ENCODE peak calls at places on chromosomes 5 and 9, in eight cellular contexts. W is CD8-positive, alpha-beta T cell; O is dorsolateral prefrontal cortex; S is H4; N is NCI-H146; J is HFFc6; C is Right ventricle myocardium superior; T is activated CD8-positive, alpha-beta memory T cell treated with anti-CD3 and anti-CD28 coated beads for 24 hours. E is an unnamed sample.

GRCh38 chr9:77935974-77936373 is 95.6 kb downstream of the GNAQ start:
- DNase-seq in W (no peak), O (no peak), S (no peak), N (no peak), J (no peak), C (no peak), T (no peak), E (no peak)

GRCh38 chr5:135184646-135185045 is 150.6 kb upstream of the PITX1 start:
- DNase-seq in W (no peak), O (no peak), S (no peak), N (no peak), J (no peak), C (no peak), T (no peak), E (no peak)

GRCh38 chr9:137198051-137198747 is 2.3 kb downstream of the TPRN start:
- DNase-seq in W (no peak), O (no peak), S (no peak), N (peak), J (no peak), C (no peak), T (no peak), E (no peak)

GRCh38 chr5:112379541-112380325 is 39.3 kb downstream of the EPB41L4A start:
- DNase-seq in W (no peak), O (no peak), S (no peak), N (no peak), J (no peak), C (no peak), T (no peak), E (no peak)

GRCh38 chr5:108418172-108418571 is 36.3 kb upstream of the FBXL17 start:
- DNase-seq in W (no peak), O (peak), S (no peak), N (no peak), J (no peak), C (peak), T (no peak), E (no peak)

GRCh38 chr9:70413427-70413797 is 1.0 kb downstream of the KLF9 start:
- DNase-seq in W (no peak), O (peak), S (no peak), N (peak), J (no peak), C (no peak), T (no peak), E (peak)

GRCh38 chr5:35785601-35786085 is 71.0 kb upstream of the IL7R start:
- DNase-seq in W (no peak), O (no peak), S (no peak), N (no peak), J (no peak), C (no peak), T (peak), E (peak)

GRCh38 chr9:18936094-18936871 is 96.7 kb downstream of the SAXO1 start:
- DNase-seq in W (no peak), O (no peak), S (no peak), N (no peak), J (no peak), C (no peak), T (no peak), E (no peak)

GRCh38 chr9:126834672-126835071 is 25.8 kb upstream of the ZBTB34 start:
- DNase-seq in W (no peak), O (no peak), S (no peak), N (no peak), J (no peak), C (no peak), T (no peak), E (no peak)

GRCh38 chr5:136080113-136080482 is 51.3 kb downstream of the TGFBI start:
- DNase-seq in W (no peak), O (no peak), S (no peak), N (no peak), J (no peak), C (no peak), T (no peak), E (no peak)

GRCh38 chr5:125410501-125411162 is 664.2 kb upstream of the ZNF608 start:
- DNase-seq in W (no peak), O (no peak), S (peak), N (no peak), J (peak), C (no peak), T (no peak), E (peak)

GRCh38 chr9:27165067-27165466 is 56.0 kb downstream of the TEK start:
- DNase-seq in W (no peak), O (no peak), S (no peak), N (no peak), J (no peak), C (no peak), T (no peak), E (no peak)

GRCh38 chr9:88782931-88783451 is 208.3 kb upstream of the S1PR3 start:
- DNase-seq in W (no peak), O (no peak), S (no peak), N (no peak), J (no peak), C (no peak), T (peak), E (no peak)

GRCh38 chr9:6417186-6417585 is 4.2 kb downstream of the UHRF2 start:
- DNase-seq in W (no peak), O (no peak), S (no peak), N (no peak), J (no peak), C (no peak), T (no peak), E (no peak)

GRCh38 chr5:9059920-9060691 is 485.8 kb downstream of the SEMA5A start:
- DNase-seq in W (no peak), O (no peak), S (peak), N (no peak), J (peak), C (no peak), T (no peak), E (peak)

GRCh38 chr9:134344068-134344820 is 18.0 kb downstream of the RXRA start:
- DNase-seq in W (peak), O (no peak), S (no peak), N (no peak), J (no peak), C (peak), T (peak), E (no peak)

GRCh38 chr5:173806270-173807035 is 81.7 kb upstream of the CPEB4 start:
- DNase-seq in W (no peak), O (no peak), S (no peak), N (no peak), J (no peak), C (no peak), T (no peak), E (peak)

GRCh38 chr9:101354143-101354764 is 30.6 kb downstream of the BAAT start:
- DNase-seq in W (no peak), O (no peak), S (no peak), N (no peak), J (no peak), C (no peak), T (no peak), E (no peak)

GRCh38 chr5:159610966-159611579 is 280.8 kb upstream of the IL12B start:
- DNase-seq in W (no peak), O (no peak), S (no peak), N (no peak), J (no peak), C (no peak), T (no peak), E (no peak)

GRCh38 chr5:139052975-139053374 is 145.2 kb downstream of the SIL1 start:
- DNase-seq in W (no peak), O (no peak), S (no peak), N (no peak), J (no peak), C (no peak), T (no peak), E (no peak)

GRCh38 chr5:153999995-154000394 is 38.7 kb downstream of the FAM114A2 start:
- DNase-seq in W (no peak), O (no peak), S (no peak), N (no peak), J (no peak), C (no peak), T (no peak), E (no peak)

GRCh38 chr9:77899679-77900354 is 131.8 kb downstream of the GNAQ start:
- DNase-seq in W (no peak), O (no peak), S (peak), N (no peak), J (peak), C (no peak), T (no peak), E (peak)

GRCh38 chr5:72067682-72068470 is 39.4 kb upstream of the MAP1B start:
- DNase-seq in W (no peak), O (no peak), S (peak), N (peak), J (peak), C (no peak), T (no peak), E (peak)

GRCh38 chr9:24245988-24246387 is 299.7 kb downstream of the IZUMO3 start:
- DNase-seq in W (no peak), O (no peak), S (peak), N (no peak), J (peak), C (no peak), T (no peak), E (peak)

GRCh38 chr5:38997579-38997978 is 76.6 kb downstream of the RICTOR start:
- DNase-seq in W (no peak), O (no peak), S (no peak), N (no peak), J (no peak), C (no peak), T (no peak), E (no peak)

GRCh38 chr5:137497396-137498290 is 1.5 kb downstream of the SPOCK1 start:
- DNase-seq in W (no peak), O (peak), S (no peak), N (peak), J (peak), C (no peak), T (no peak), E (peak)

GRCh38 chr5:52896524-52897237 is 92.5 kb upstream of the ITGA2 start:
- DNase-seq in W (no peak), O (no peak), S (no peak), N (no peak), J (peak), C (no peak), T (no peak), E (no peak)

GRCh38 chr9:124133752-124134151 is 122.2 kb downstream of the LHX2 start:
- DNase-seq in W (no peak), O (peak), S (no peak), N (peak), J (no peak), C (peak), T (no peak), E (peak)

GRCh38 chr9:71608021-71608420 is 160.3 kb downstream of the CEMIP2 start:
- DNase-seq in W (no peak), O (no peak), S (no peak), N (no peak), J (no peak), C (no peak), T (no peak), E (no peak)

GRCh38 chr5:114473541-114473940 is 111.7 kb downstream of the KCNN2 start:
- DNase-seq in W (no peak), O (no peak), S (no peak), N (no peak), J (no peak), C (no peak), T (no peak), E (peak)

GRCh38 chr9:5764130-5764868 is 68.6 kb downstream of the ERMP1 start:
- DNase-seq in W (no peak), O (no peak), S (no peak), N (no peak), J (no peak), C (no peak), T (no peak), E (no peak)

GRCh38 chr5:151141535-151141934 is 16.0 kb downstream of the ANXA6 start:
- DNase-seq in W (peak), O (no peak), S (no peak), N (no peak), J (no peak), C (peak), T (peak), E (peak)

GRCh38 chr5:1026700-1027621 is 18.4 kb downstream of the NKD2 start:
- DNase-seq in W (no peak), O (peak), S (no peak), N (no peak), J (no peak), C (peak), T (no peak), E (no peak)

GRCh38 chr9:91572044-91572443 is 148.4 kb upstream of the NFIL3 start:
- DNase-seq in W (no peak), O (no peak), S (no peak), N (no peak), J (no peak), C (no peak), T (no peak), E (peak)

GRCh38 chr5:136020383-136021015 is 8.3 kb upstream of the TGFBI start:
- DNase-seq in W (no peak), O (no peak), S (peak), N (no peak), J (peak), C (no peak), T (peak), E (peak)

GRCh38 chr9:120655005-120655622 is 59.2 kb downstream of the MEGF9 start:
- DNase-seq in W (no peak), O (no peak), S (peak), N (no peak), J (peak), C (no peak), T (no peak), E (peak)

GRCh38 chr5:130337179-130337888 is 433.1 kb downstream of the CHSY3 start:
- DNase-seq in W (no peak), O (no peak), S (peak), N (no peak), J (no peak), C (no peak), T (no peak), E (peak)